ENCODE peak calls at places on chromosomes 3 and 15, in four cellular contexts. D is left cardiac atrium; Q is stomach; O is CD8-positive, alpha-beta memory T cell. F is an unnamed sample.

GRCh38 chr15:82950295-82950694 is 2.2 kb downstream of the HOMER2 start:
- DNase-seq in D (no peak), Q (no peak), O (no peak), F (no peak)

GRCh38 chr15:66424963-66425612 is 38.4 kb downstream of the MAP2K1 start:
- DNase-seq in D (no peak), Q (no peak), O (no peak), F (no peak)

GRCh38 chr3:27990837-27991236 is 250.6 kb upstream of the CMC1 start:
- DNase-seq in D (no peak), Q (no peak), O (no peak), F (no peak)

GRCh38 chr3:112623213-112623612 is 17.7 kb downstream of the CCDC80 start:
- DNase-seq in D (no peak), Q (no peak), O (no peak), F (no peak)

GRCh38 chr3:179898024-179898423 is 138.7 kb downstream of the PEX5L start:
- DNase-seq in D (no peak), Q (no peak), O (no peak), F (no peak)

GRCh38 chr3:8618950-8619349 is 25.6 kb downstream of the SSUH2 start:
- DNase-seq in D (no peak), Q (peak), O (no peak), F (no peak)

GRCh38 chr3:184562146-184562861 is 719 bp downstream of the EPHB3 start:
- DNase-seq in D (no peak), Q (no peak), O (peak), F (no peak)

GRCh38 chr15:52095597-52096262 is 16.8 kb downstream of the BCL2L10 start:
- DNase-seq in D (no peak), Q (no peak), O (no peak), F (peak)

GRCh38 chr3:176566757-176567156 is 630.5 kb downstream of the TBL1XR1 start:
- DNase-seq in D (no peak), Q (no peak), O (no peak), F (peak)

F was measured in fibroblast of gingiva.